ENCODE peak calls at places on chromosomes 7 and 10, in five cellular contexts. One of them, this sample, is unnamed.
A peak's percentile ranks its signal among the peaks of the same experiment; 100 is the strongest.

GRCh38 chr7:84328571-84328970 is 134.0 kb upstream of the SEMA3A start:
- DNase-seq in OCI-LY7: no peak
- DNase-seq in AG09309: no peak
- DNase-seq in AG08396: no peak
- DNase-seq in uterus: no peak
- DNase-seq in this sample: no peak

GRCh38 chr10:113897693-113898618 is 43.5 kb downstream of the NHLRC2 start:
- DNase-seq in OCI-LY7: no peak
- DNase-seq in AG09309: no peak
- DNase-seq in AG08396: no peak
- DNase-seq in uterus: no peak
- DNase-seq in this sample: no peak

GRCh38 chr10:3056280-3057037 is 10.9 kb upstream of the PFKP start:
- DNase-seq in OCI-LY7: no peak
- DNase-seq in AG09309: no peak
- DNase-seq in AG08396: no peak
- DNase-seq in uterus: no peak
- DNase-seq in this sample: no peak

GRCh38 chr7:90945104-90945752 is 319.0 kb upstream of the FZD1 start:
- DNase-seq in OCI-LY7: no peak
- DNase-seq in AG09309: peak; percentile 34
- DNase-seq in AG08396: no peak
- DNase-seq in uterus: no peak
- DNase-seq in this sample: no peak

GRCh38 chr10:95388539-95388938 is 97.7 kb upstream of the PDLIM1 start:
- DNase-seq in OCI-LY7: no peak
- DNase-seq in AG09309: no peak
- DNase-seq in AG08396: no peak
- DNase-seq in uterus: no peak
- DNase-seq in this sample: no peak

GRCh38 chr7:54811016-54811924 is 52.3 kb upstream of the SEC61G start:
- DNase-seq in OCI-LY7: no peak
- DNase-seq in AG09309: peak; percentile 81
- DNase-seq in AG08396: peak; percentile 49
- DNase-seq in uterus: no peak
- DNase-seq in this sample: no peak

GRCh38 chr7:5997210-5997808 is 11.5 kb downstream of the PMS2 start:
- DNase-seq in OCI-LY7: peak; percentile 75
- DNase-seq in AG09309: no peak
- DNase-seq in AG08396: peak; percentile 61
- DNase-seq in uterus: peak; percentile 61
- DNase-seq in this sample: peak; percentile 55

GRCh38 chr7:5758286-5758685 is 23.2 kb downstream of the RNF216 start:
- DNase-seq in OCI-LY7: no peak
- DNase-seq in AG09309: no peak
- DNase-seq in AG08396: no peak
- DNase-seq in uterus: no peak
- DNase-seq in this sample: no peak

GRCh38 chr7:100852048-100852872 is at the start of gene SLC12A9:
- DNase-seq in OCI-LY7: peak; percentile 90
- DNase-seq in AG09309: no peak
- DNase-seq in AG08396: peak; percentile 98
- DNase-seq in uterus: peak; percentile 88
- DNase-seq in this sample: peak; percentile 90

GRCh38 chr7:114082934-114083647 is 164.3 kb upstream of the PPP1R3A start:
- DNase-seq in OCI-LY7: no peak
- DNase-seq in AG09309: no peak
- DNase-seq in AG08396: peak; percentile 33
- DNase-seq in uterus: peak; percentile 32
- DNase-seq in this sample: no peak

GRCh38 chr7:82384051-82384464 is 59.5 kb downstream of the CACNA2D1 start:
- DNase-seq in OCI-LY7: no peak
- DNase-seq in AG09309: no peak
- DNase-seq in AG08396: no peak
- DNase-seq in uterus: no peak
- DNase-seq in this sample: no peak

GRCh38 chr10:92242910-92243671 is 47.8 kb downstream of the CPEB3 start:
- DNase-seq in OCI-LY7: peak; percentile 77
- DNase-seq in AG09309: no peak
- DNase-seq in AG08396: peak; percentile 43
- DNase-seq in uterus: peak; percentile 39
- DNase-seq in this sample: no peak

GRCh38 chr7:82294258-82294855 is 149.2 kb downstream of the CACNA2D1 start:
- DNase-seq in OCI-LY7: no peak
- DNase-seq in AG09309: no peak
- DNase-seq in AG08396: no peak
- DNase-seq in uterus: no peak
- DNase-seq in this sample: no peak

GRCh38 chr7:37247881-37248280 is 200.8 kb downstream of the ELMO1 start:
- DNase-seq in OCI-LY7: no peak
- DNase-seq in AG09309: no peak
- DNase-seq in AG08396: no peak
- DNase-seq in uterus: peak; percentile 15
- DNase-seq in this sample: no peak

GRCh38 chr7:87152897-87153641 is 816 bp downstream of the DMTF1 start:
- DNase-seq in OCI-LY7: peak; percentile 39
- DNase-seq in AG09309: no peak
- DNase-seq in AG08396: peak; percentile 23
- DNase-seq in uterus: no peak
- DNase-seq in this sample: peak; percentile 37

GRCh38 chr10:116763440-116763839 is 21.1 kb upstream of the HSPA12A start:
- DNase-seq in OCI-LY7: no peak
- DNase-seq in AG09309: no peak
- DNase-seq in AG08396: no peak
- DNase-seq in uterus: no peak
- DNase-seq in this sample: no peak

GRCh38 chr7:14305233-14305866 is 315.9 kb upstream of the ETV1 start:
- DNase-seq in OCI-LY7: no peak
- DNase-seq in AG09309: no peak
- DNase-seq in AG08396: no peak
- DNase-seq in uterus: no peak
- DNase-seq in this sample: no peak

GRCh38 chr7:147586526-147586925 is 1004.0 kb upstream of the C7orf33 start:
- DNase-seq in OCI-LY7: no peak
- DNase-seq in AG09309: no peak
- DNase-seq in AG08396: no peak
- DNase-seq in uterus: no peak
- DNase-seq in this sample: no peak

GRCh38 chr10:130790339-130790738 is 521.2 kb downstream of the TCERG1L start:
- DNase-seq in OCI-LY7: no peak
- DNase-seq in AG09309: no peak
- DNase-seq in AG08396: no peak
- DNase-seq in uterus: no peak
- DNase-seq in this sample: no peak

GRCh38 chr10:89503633-89504345 is 31.6 kb downstream of the SLC16A12 start:
- DNase-seq in OCI-LY7: no peak
- DNase-seq in AG09309: no peak
- DNase-seq in AG08396: no peak
- DNase-seq in uterus: no peak
- DNase-seq in this sample: no peak

GRCh38 chr7:5643280-5643679 is 138.2 kb downstream of the RNF216 start:
- DNase-seq in OCI-LY7: no peak
- DNase-seq in AG09309: no peak
- DNase-seq in AG08396: no peak
- DNase-seq in uterus: peak; percentile 38
- DNase-seq in this sample: peak; percentile 81

GRCh38 chr10:126536656-126537055 is 133.8 kb downstream of the C10orf90 start:
- DNase-seq in OCI-LY7: no peak
- DNase-seq in AG09309: no peak
- DNase-seq in AG08396: no peak
- DNase-seq in uterus: no peak
- DNase-seq in this sample: no peak

GRCh38 chr10:3945026-3945425 is 160.0 kb upstream of the KLF6 start:
- DNase-seq in OCI-LY7: no peak
- DNase-seq in AG09309: no peak
- DNase-seq in AG08396: no peak
- DNase-seq in uterus: no peak
- DNase-seq in this sample: no peak

GRCh38 chr10:7409732-7410168 is 1.1 kb downstream of the SFMBT2 start:
- DNase-seq in OCI-LY7: no peak
- DNase-seq in AG09309: no peak
- DNase-seq in AG08396: no peak
- DNase-seq in uterus: peak; percentile 20
- DNase-seq in this sample: peak; percentile 49

GRCh38 chr10:105793071-105793470 is 1152.0 kb downstream of the SORCS3 start:
- DNase-seq in OCI-LY7: no peak
- DNase-seq in AG09309: no peak
- DNase-seq in AG08396: no peak
- DNase-seq in uterus: no peak
- DNase-seq in this sample: no peak

GRCh38 chr10:86647773-86648705 is 6.3 kb upstream of the OPN4 start:
- DNase-seq in OCI-LY7: no peak
- DNase-seq in AG09309: no peak
- DNase-seq in AG08396: no peak
- DNase-seq in uterus: peak; percentile 13
- DNase-seq in this sample: no peak

GRCh38 chr10:66882271-66882670 is 43.6 kb upstream of the LRRTM3 start:
- DNase-seq in OCI-LY7: no peak
- DNase-seq in AG09309: no peak
- DNase-seq in AG08396: no peak
- DNase-seq in uterus: no peak
- DNase-seq in this sample: no peak

GRCh38 chr10:84008878-84009277 is 130.4 kb upstream of the GHITM start:
- DNase-seq in OCI-LY7: peak; percentile 46
- DNase-seq in AG09309: no peak
- DNase-seq in AG08396: peak; percentile 9
- DNase-seq in uterus: no peak
- DNase-seq in this sample: peak; percentile 47

GRCh38 chr7:142807855-142808460 is 37.2 kb downstream of the PRSS2 start:
- DNase-seq in OCI-LY7: peak; percentile 60
- DNase-seq in AG09309: no peak
- DNase-seq in AG08396: no peak
- DNase-seq in uterus: no peak
- DNase-seq in this sample: peak; percentile 43

GRCh38 chr10:28585076-28585475 is 52.2 kb downstream of the WAC start:
- DNase-seq in OCI-LY7: no peak
- DNase-seq in AG09309: no peak
- DNase-seq in AG08396: no peak
- DNase-seq in uterus: no peak
- DNase-seq in this sample: no peak

GRCh38 chr10:12405342-12406320 is 56.3 kb downstream of the CAMK1D start:
- DNase-seq in OCI-LY7: no peak
- DNase-seq in AG09309: no peak
- DNase-seq in AG08396: no peak
- DNase-seq in uterus: no peak
- DNase-seq in this sample: no peak